ENCODE peak calls at places on chromosome 10, in six cellular contexts. R, M, C, G, J and Z are unnamed samples.

GRCh38 chr10:87935290-87936141 is 72.1 kb downstream of the PTEN start:
- DNase-seq in R (no peak), M (no peak), C (no peak), G (no peak), J (no peak), Z (no peak)

GRCh38 chr10:128124813-128125403 is 1.3 kb downstream of the MKI67 start:
- DNase-seq in R (no peak), M (no peak), C (no peak), G (peak; percentile 12), J (no peak), Z (no peak)

GRCh38 chr10:27383595-27384542 is 120.2 kb upstream of the RAB18 start:
- DNase-seq in R (no peak), M (no peak), C (peak; percentile 38), G (no peak), J (no peak), Z (no peak)

GRCh38 chr10:69866688-69867461 is 65.2 kb downstream of the COL13A1 start:
- DNase-seq in R (no peak), M (no peak), C (no peak), G (no peak), J (peak; percentile 73), Z (no peak)

GRCh38 chr10:50604049-50604640 is 19.6 kb downstream of the SGMS1 start:
- DNase-seq in R (no peak), M (peak; percentile 23), C (no peak), G (peak; percentile 62), J (no peak), Z (peak; percentile 13)

GRCh38 chr10:131869344-131869743 is 31.5 kb upstream of the PPP2R2D start:
- DNase-seq in R (no peak), M (no peak), C (no peak), G (no peak), J (no peak), Z (no peak)

GRCh38 chr10:128077155-128077875 is 48.9 kb downstream of the MKI67 start:
- DNase-seq in R (no peak), M (no peak), C (no peak), G (no peak), J (no peak), Z (no peak)

GRCh38 chr10:54983255-54983654 is 182.2 kb upstream of the PCDH15 start:
- DNase-seq in R (no peak), M (no peak), C (no peak), G (no peak), J (no peak), Z (no peak)

GRCh38 chr10:122060250-122060649 is 71.3 kb downstream of the TACC2 start:
- DNase-seq in R (no peak), M (no peak), C (no peak), G (no peak), J (no peak), Z (no peak)

GRCh38 chr10:77888356-77888703 is 38.2 kb downstream of the DLG5 start:
- DNase-seq in R (no peak), M (no peak), C (no peak), G (no peak), J (no peak), Z (no peak)

GRCh38 chr10:2980791-2981360 is 86.5 kb upstream of the PFKP start:
- DNase-seq in R (no peak), M (no peak), C (no peak), G (no peak), J (no peak), Z (no peak)

GRCh38 chr10:5108658-5109416 is 14.6 kb downstream of the AKR1C3 start:
- DNase-seq in R (no peak), M (no peak), C (no peak), G (no peak), J (no peak), Z (no peak)

GRCh38 chr10:131555406-131555805 is 243.9 kb upstream of the TCERG1L start:
- DNase-seq in R (no peak), M (no peak), C (no peak), G (no peak), J (no peak), Z (no peak)

GRCh38 chr10:96511044-96511945 is 2.4 kb downstream of the TLL2 start:
- DNase-seq in R (no peak), M (no peak), C (peak; percentile 59), G (peak; percentile 51), J (peak; percentile 80), Z (no peak)

GRCh38 chr10:7813481-7813880 is 4.8 kb upstream of the TAF3 start:
- DNase-seq in R (no peak), M (no peak), C (no peak), G (no peak), J (no peak), Z (no peak)

GRCh38 chr10:133388973-133389818 is 4.8 kb upstream of the MTG1 start:
- DNase-seq in R (peak; percentile 99), M (peak; percentile 73), C (no peak), G (peak; percentile 66), J (no peak), Z (peak; percentile 75)

GRCh38 chr10:118955531-118956252 is 73.8 kb upstream of the NANOS1 start:
- DNase-seq in R (no peak), M (no peak), C (no peak), G (no peak), J (peak; percentile 39), Z (no peak)

GRCh38 chr10:104350146-104350635 is 3.4 kb upstream of the CFAP58 start:
- DNase-seq in R (peak; percentile 53), M (no peak), C (peak; percentile 66), G (peak; percentile 73), J (no peak), Z (no peak)

GRCh38 chr10:75492151-75492550 is 60.7 kb downstream of the LRMDA start:
- DNase-seq in R (no peak), M (no peak), C (no peak), G (peak; percentile 3), J (no peak), Z (no peak)

GRCh38 chr10:132142396-132143161 is 44.2 kb upstream of the DPYSL4 start:
- DNase-seq in R (no peak), M (peak; percentile 77), C (no peak), G (peak; percentile 31), J (peak; percentile 86), Z (peak; percentile 96)

GRCh38 chr10:71128311-71129010 is 83.9 kb upstream of the UNC5B start:
- DNase-seq in R (no peak), M (no peak), C (no peak), G (no peak), J (no peak), Z (no peak)

GRCh38 chr10:47038881-47039557 is 127.8 kb downstream of the PTPN20 start:
- DNase-seq in R (no peak), M (no peak), C (no peak), G (peak; percentile 16), J (no peak), Z (no peak)

GRCh38 chr10:89476676-89477075 is 58.7 kb downstream of the SLC16A12 start:
- DNase-seq in R (no peak), M (no peak), C (peak; percentile 39), G (no peak), J (no peak), Z (no peak)

GRCh38 chr10:132149917-132150316 is 36.8 kb upstream of the DPYSL4 start:
- DNase-seq in R (no peak), M (no peak), C (no peak), G (no peak), J (no peak), Z (no peak)

GRCh38 chr10:38016354-38016753 is 5.9 kb downstream of the ZNF33A start:
- DNase-seq in R (no peak), M (no peak), C (no peak), G (no peak), J (no peak), Z (no peak)

DNA sequence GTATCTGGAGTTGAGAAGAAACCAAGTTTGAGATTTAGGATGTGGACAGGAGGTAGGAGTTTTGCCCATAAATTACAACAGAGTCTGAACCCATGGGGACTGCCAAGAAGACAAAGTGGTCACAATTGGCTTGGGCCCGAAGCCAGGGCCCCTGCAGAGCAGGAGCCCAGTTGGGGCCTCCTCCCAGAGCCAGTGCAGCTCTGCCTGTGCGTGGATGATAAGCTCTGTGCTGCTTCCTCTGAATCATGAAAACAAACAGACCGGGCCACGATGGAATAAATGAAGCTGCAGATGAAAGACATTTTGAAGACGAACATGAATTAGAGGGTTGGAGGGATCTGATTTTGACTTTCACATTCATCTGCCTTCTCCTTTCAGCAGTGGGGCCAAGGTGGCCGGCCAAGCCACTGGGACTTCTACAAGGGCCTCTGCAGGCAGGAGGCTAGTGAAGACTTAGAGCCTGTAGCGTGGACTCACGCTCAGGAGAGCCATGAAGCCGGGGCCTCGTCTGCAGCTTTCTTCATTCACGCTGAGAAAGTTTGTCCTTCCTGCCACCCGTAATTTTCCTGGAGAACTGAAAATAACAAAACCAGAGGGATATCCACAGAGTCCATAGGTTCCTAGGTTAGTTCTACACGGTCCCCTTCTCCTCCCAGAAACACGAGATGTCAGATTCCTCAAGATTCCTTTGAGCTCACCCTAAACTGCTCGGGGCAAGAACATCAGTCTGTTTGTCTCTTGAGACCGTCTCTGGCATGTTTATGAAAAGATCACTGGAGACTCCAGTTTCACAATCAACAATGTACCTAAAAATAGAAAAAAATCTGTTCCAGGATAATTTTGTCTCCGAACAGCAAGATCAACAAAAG is 156.7 kb upstream of the LYZL1 start:
- DNase-seq in R (no peak), M (no peak), C (peak; percentile 36), G (peak; percentile 92), J (no peak), Z (no peak)
- TF ChIP-seq POLR2AphosphoS5 in R (no peak), M (no peak), C (no peak), G (peak; percentile 92), J (no peak), Z (no peak)

GRCh38 chr10:43688348-43688892 is 39.7 kb upstream of the ZNF32 start:
- DNase-seq in R (no peak), M (no peak), C (no peak), G (peak; percentile 16), J (no peak), Z (no peak)

GRCh38 chr10:43689007-43689491 is 40.4 kb upstream of the ZNF32 start:
- DNase-seq in R (no peak), M (no peak), C (no peak), G (no peak), J (no peak), Z (no peak)

GRCh38 chr10:43691503-43691902 is 42.8 kb upstream of the ZNF32 start:
- DNase-seq in R (no peak), M (no peak), C (no peak), G (no peak), J (no peak), Z (no peak)

GRCh38 chr10:43689955-43690771 is 41.5 kb upstream of the ZNF32 start:
- DNase-seq in R (no peak), M (peak; percentile 93), C (peak; percentile 27), G (peak; percentile 89), J (peak; percentile 96), Z (peak; percentile 95)

DNA sequence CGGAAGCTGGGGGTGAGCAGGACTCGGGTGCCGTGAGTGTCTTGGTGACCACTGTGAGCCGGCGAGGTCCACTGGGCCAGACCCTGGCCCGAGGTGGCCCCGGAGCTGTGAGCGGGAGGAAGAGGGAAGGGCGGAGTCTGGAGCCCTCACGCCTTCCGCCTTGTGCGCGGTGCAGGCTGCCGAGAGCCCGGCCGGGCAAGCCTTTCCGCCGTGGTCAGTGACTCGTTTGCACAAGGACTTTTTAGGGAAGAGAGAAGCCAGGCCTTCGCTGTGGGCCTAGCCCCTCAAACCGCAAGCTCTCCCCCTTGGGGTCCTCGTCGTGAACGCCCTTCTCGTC is 40.9 kb upstream of the ZNF32 start:
- DNase-seq in R (no peak), M (peak; percentile 44), C (no peak), G (peak; percentile 46), J (no peak), Z (peak; percentile 35)
- TF ChIP-seq TAF1 in R (no peak), M (no peak), C (no peak), G (no peak), J (no peak), Z (no peak)

GRCh38 chr10:14669576-14669975 is 105.1 kb downstream of the FAM107B start:
- DNase-seq in R (no peak), M (no peak), C (no peak), G (no peak), J (no peak), Z (no peak)
- TF ChIP-seq POLR2A in R (no peak), M (no peak), C (no peak), G (no peak), J (no peak), Z (no peak)

GRCh38 chr10:61757525-61758397 is 95.0 kb downstream of the CABCOCO1 start:
- DNase-seq in R (no peak), M (no peak), C (no peak), G (peak; percentile 57), J (no peak), Z (no peak)
- TF ChIP-seq POLR2AphosphoS5 in R (no peak), M (no peak), C (no peak), G (no peak), J (no peak), Z (no peak)